ENCODE peak calls at places on chromosomes 16 and 17, in seven cellular contexts. D is glutamatergic neuron, K is mammary epithelial cell, N is GM23338, Z is GM10248, V is mesothelial cell of epicardium, F is fibroblast of lung. J is an unnamed sample.

GRCh38 chr17:44872131-44872768 is 24.6 kb downstream of the HIGD1B start:
- DNase-seq in N (no peak), F (no peak), K (no peak), V (no peak), Z (no peak), D (no peak), J (peak; percentile 69)

GRCh38 chr17:41308918-41309359 is at the start of gene KRTAP16-1:
- DNase-seq in Z (no peak), F (no peak), D (no peak), N (no peak), V (no peak), K (no peak), J (no peak)

GRCh38 chr16:56294599-56294998 is 103.3 kb downstream of the GNAO1 start:
- DNase-seq in V (no peak), K (peak; percentile 34), Z (no peak), D (no peak), N (no peak), F (peak; percentile 24), J (peak; percentile 33)

GRCh38 chr17:5892897-5893656 is 177.1 kb upstream of the WSCD1 start:
- DNase-seq in N (no peak), Z (no peak), V (no peak), F (no peak), D (no peak), K (no peak), J (no peak)

GRCh38 chr16:57000271-57001025 is 11.1 kb downstream of the NLRC5 start:
- DNase-seq in N (no peak), Z (peak; percentile 56), K (peak; percentile 73), V (no peak), F (peak; percentile 87), D (no peak), J (peak; percentile 80)

GRCh38 chr17:59427996-59428395 is 96.5 kb downstream of the YPEL2 start:
- DNase-seq in K (no peak), D (no peak), N (no peak), Z (no peak), F (no peak), V (no peak), J (no peak)

GRCh38 chr17:30433514-30433913 is 43.7 kb upstream of the GOSR1 start:
- DNase-seq in K (peak; percentile 85), F (peak; percentile 93), D (no peak), Z (no peak), N (no peak), V (no peak), J (peak; percentile 95)

GRCh38 chr16:47492428-47493357 is 31.6 kb downstream of the PHKB start:
- DNase-seq in Z (peak; percentile 62), N (peak; percentile 21), F (peak; percentile 39), K (no peak), D (peak; percentile 63), V (no peak), J (no peak)

GRCh38 chr17:44807093-44807816 is 22.8 kb downstream of the GJC1 start:
- DNase-seq in K (no peak), Z (no peak), V (no peak), N (no peak), F (no peak), D (no peak), J (no peak)

GRCh38 chr17:1977583-1978395 is 47.3 kb downstream of the RTN4RL1 start:
- DNase-seq in K (no peak), N (peak; percentile 94), V (no peak), F (no peak), D (peak; percentile 55), Z (no peak), J (no peak)
- TF ChIP-seq CTCF in K (no peak), N (no peak), V (no peak), F (no peak), D (no peak), Z (no peak), J (no peak)

DNA sequence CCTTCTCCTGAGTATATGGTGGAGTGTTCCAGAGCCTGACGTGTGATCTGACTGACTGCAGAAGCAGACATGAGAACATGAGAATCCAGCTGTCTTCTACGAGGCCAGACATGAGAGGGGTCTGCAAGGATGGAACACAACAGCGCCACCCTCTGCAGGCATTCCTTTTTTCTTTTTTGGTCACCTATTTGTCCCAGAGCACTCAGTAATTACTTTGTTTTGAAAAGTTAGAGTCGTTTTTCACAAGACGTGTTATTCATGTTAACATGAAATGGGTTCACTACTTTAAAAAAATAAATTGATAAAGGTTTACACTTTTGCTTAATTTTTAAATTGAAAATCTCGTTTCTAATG is 43.8 kb upstream of the ATP2A3 start:
- DNase-seq in K (no peak), V (no peak), N (peak; percentile 41), D (no peak), F (peak; percentile 38), Z (no peak), J (no peak)
- TF ChIP-seq CTCF in K (no peak), V (no peak), N (peak; percentile 69), D (no peak), F (peak; percentile 26), Z (no peak), J (no peak)

GRCh38 chr16:50449800-50450199 is 81.0 kb upstream of the BRD7 start:
- DNase-seq in Z (no peak), F (no peak), D (no peak), V (no peak), N (no peak), K (no peak), J (no peak)

GRCh38 chr16:50448981-50449380 is 80.2 kb upstream of the BRD7 start:
- DNase-seq in D (no peak), K (no peak), Z (no peak), V (no peak), N (no peak), F (no peak), J (no peak)

GRCh38 chr16:50450957-50451356 is 82.2 kb upstream of the BRD7 start:
- DNase-seq in F (no peak), V (no peak), Z (no peak), K (no peak), D (no peak), N (no peak), J (no peak)

GRCh38 chr16:50446861-50447260 is 78.1 kb upstream of the BRD7 start:
- DNase-seq in D (no peak), K (no peak), V (no peak), F (no peak), N (no peak), Z (no peak), J (no peak)

GRCh38 chr16:50448522-50448921 is 79.7 kb upstream of the BRD7 start:
- DNase-seq in V (no peak), D (no peak), K (no peak), F (no peak), Z (no peak), N (peak; percentile 80), J (peak; percentile 15)
- TF ChIP-seq CTCF in V (no peak), D (peak; percentile 34), K (no peak), F (no peak), Z (no peak), N (peak; percentile 45), J (no peak)

GRCh38 chr16:82265809-82266208 is 95.8 kb upstream of the MPHOSPH6 start:
- DNase-seq in N (no peak), K (no peak), F (no peak), Z (no peak), D (no peak), V (no peak), J (no peak)

GRCh38 chr16:82263456-82264159 is 93.6 kb upstream of the MPHOSPH6 start:
- DNase-seq in D (peak; percentile 57), Z (peak; percentile 49), V (no peak), N (peak; percentile 80), F (peak; percentile 52), K (peak; percentile 20), J (peak; percentile 75)

GRCh38 chr16:82260212-82260795 is 90.3 kb upstream of the MPHOSPH6 start:
- DNase-seq in Z (no peak), F (no peak), V (no peak), D (no peak), N (no peak), K (peak; percentile 6), J (no peak)

GRCh38 chr16:82262244-82262643 is 92.2 kb upstream of the MPHOSPH6 start:
- DNase-seq in V (no peak), Z (no peak), K (no peak), N (no peak), F (no peak), D (no peak), J (no peak)

GRCh38 chr16:82264781-82265180 is 94.8 kb upstream of the MPHOSPH6 start:
- DNase-seq in N (peak; percentile 11), K (no peak), Z (no peak), F (no peak), V (no peak), D (no peak), J (no peak)
- TF ChIP-seq CTCF in N (no peak), K (no peak), Z (no peak), F (no peak), V (no peak), D (no peak), J (no peak)

GRCh38 chr16:20327444-20328041 is at the start of gene GP2:
- DNase-seq in F (no peak), D (no peak), N (peak; percentile 48), V (no peak), Z (no peak), K (no peak), J (no peak)
- TF ChIP-seq CTCF in F (no peak), D (no peak), N (no peak), V (no peak), Z (no peak), K (no peak), J (no peak)

DNA sequence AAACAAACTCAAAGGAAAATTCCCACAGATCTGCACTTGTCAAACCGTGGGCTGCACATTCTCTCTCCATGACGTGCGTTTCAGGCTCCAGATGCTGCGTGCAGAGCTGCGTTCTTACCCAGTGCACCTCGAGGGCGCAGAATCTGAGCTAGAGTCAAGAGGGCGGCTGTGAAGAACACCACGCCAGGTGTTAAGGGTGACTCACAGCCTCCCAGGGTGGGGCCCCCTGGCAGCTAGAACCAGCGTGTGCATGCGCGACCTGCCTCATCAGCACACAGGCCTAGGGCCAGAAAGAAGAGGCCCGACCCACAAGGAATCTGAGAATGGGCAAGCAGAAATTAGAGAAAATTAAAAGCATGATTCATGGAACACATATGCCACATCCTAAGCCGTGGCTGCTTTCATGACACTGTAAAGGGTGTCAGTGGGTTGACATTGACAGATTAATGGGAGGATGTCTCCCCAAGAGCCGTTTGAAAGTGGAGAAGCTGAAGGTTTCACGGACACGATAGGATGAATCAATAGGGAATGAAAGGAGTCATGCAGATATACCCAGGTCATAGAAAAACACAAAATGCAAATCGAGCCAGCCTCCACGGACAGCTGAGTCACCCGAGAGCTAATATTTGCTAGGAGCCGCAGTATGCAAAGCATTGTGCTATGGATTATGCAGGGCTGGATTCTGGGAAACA is 29.0 kb downstream of the MARCHF10 start:
- DNase-seq in V (no peak), Z (no peak), K (peak; percentile 99), F (peak; percentile 93), D (no peak), N (no peak), J (peak; percentile 96)
- TF ChIP-seq CTCF in V (no peak), Z (no peak), K (no peak), F (no peak), D (no peak), N (no peak), J (no peak)

GRCh38 chr17:37650419-37651003 is 7.3 kb upstream of the DDX52 start:
- DNase-seq in V (no peak), K (peak; percentile 30), N (peak; percentile 66), Z (peak; percentile 30), F (peak; percentile 57), D (peak; percentile 52), J (peak; percentile 62)
- TF ChIP-seq CTCF in V (no peak), K (peak; percentile 55), N (peak; percentile 79), Z (peak; percentile 48), F (peak; percentile 49), D (peak; percentile 19), J (peak; percentile 58)